ENCODE peak calls at places on chromosomes 12 and 14, in five cellular contexts. P is heart left ventricle; J is CD8-positive, alpha-beta T cell; G is IMR-90; V is uterus. F is an unnamed sample.

GRCh38 chr12:67876305-67876915 is 112.8 kb upstream of the IFNG-AS1 start:
- DNase-seq in P (no peak), J (no peak), G (no peak), V (no peak), F (no peak)

GRCh38 chr14:69056389-69056788 is 77.3 kb upstream of the ACTN1 start:
- DNase-seq in P (no peak), J (no peak), G (peak; percentile 54), V (no peak), F (no peak)

GRCh38 chr14:36238666-36239363 is 62.3 kb upstream of the PTCSC3 start:
- DNase-seq in P (no peak), J (no peak), G (peak; percentile 70), V (no peak), F (no peak)

GRCh38 chr14:95611293-95611880 is 74.8 kb upstream of the TCL1B start:
- DNase-seq in P (no peak), J (no peak), G (no peak), V (no peak), F (no peak)

GRCh38 chr12:132345555-132346200 is 16.3 kb upstream of the GALNT9 start:
- DNase-seq in P (no peak), J (no peak), G (no peak), V (no peak), F (no peak)

GRCh38 chr14:101588286-101588975 is 27.1 kb downstream of the DIO3 start:
- DNase-seq in P (no peak), J (no peak), G (no peak), V (no peak), F (no peak)

GRCh38 chr12:50961708-50962107 is 9.4 kb downstream of the HIGD1C start:
- DNase-seq in P (no peak), J (no peak), G (peak; percentile 87), V (no peak), F (no peak)

GRCh38 chr12:19783547-19784444 is 344.5 kb downstream of the AEBP2 start:
- DNase-seq in P (no peak), J (no peak), G (no peak), V (no peak), F (no peak)

GRCh38 chr14:98189521-98189920 is 1082.5 kb downstream of the BCL11B start:
- DNase-seq in P (no peak), J (peak; percentile 47), G (no peak), V (no peak), F (no peak)

GRCh38 chr12:15842106-15842505 is 40.1 kb upstream of the STRAP start:
- DNase-seq in P (no peak), J (no peak), G (peak; percentile 98), V (no peak), F (no peak)

GRCh38 chr12:54370218-54370730 is 6.0 kb upstream of the GPR84 start:
- DNase-seq in P (peak; percentile 83), J (no peak), G (peak; percentile 77), V (peak; percentile 86), F (peak; percentile 92)

GRCh38 chr12:108525681-108526080 is 10.6 kb downstream of the FICD start:
- DNase-seq in P (no peak), J (no peak), G (peak; percentile 86), V (no peak), F (no peak)

GRCh38 chr14:92040431-92041040 is 677 bp upstream of the TRIP11 start:
- DNase-seq in P (no peak), J (no peak), G (peak; percentile 61), V (no peak), F (no peak)

GRCh38 chr14:95858893-95859292 is 17.7 kb upstream of the TUNAR start:
- DNase-seq in P (no peak), J (no peak), G (no peak), V (no peak), F (no peak)

GRCh38 chr12:114882083-114882482 is 198.1 kb upstream of the TBX3 start:
- DNase-seq in P (no peak), J (no peak), G (no peak), V (no peak), F (no peak)

GRCh38 chr12:23221066-23221465 is 596.1 kb downstream of the ETNK1 start:
- DNase-seq in P (no peak), J (no peak), G (no peak), V (no peak), F (no peak)

GRCh38 chr12:3348055-3348454 is 142.9 kb upstream of the PRMT8 start:
- DNase-seq in P (no peak), J (no peak), G (no peak), V (no peak), F (no peak)

GRCh38 chr12:119804011-119804641 is 73.0 kb downstream of the CIT start:
- DNase-seq in P (peak; percentile 64), J (no peak), G (peak; percentile 78), V (no peak), F (peak; percentile 75)

GRCh38 chr12:102740157-102741032 is 176.6 kb downstream of the PAH start:
- DNase-seq in P (no peak), J (no peak), G (peak; percentile 36), V (no peak), F (no peak)

GRCh38 chr12:120614873-120615272 is 25.6 kb upstream of the CABP1 start:
- DNase-seq in P (no peak), J (no peak), G (no peak), V (no peak), F (no peak)

GRCh38 chr12:76519538-76519937 is 40.0 kb downstream of the OSBPL8 start:
- DNase-seq in P (no peak), J (no peak), G (no peak), V (no peak), F (no peak)

GRCh38 chr12:89278169-89278568 is 74.1 kb downstream of the DUSP6 start:
- DNase-seq in P (no peak), J (no peak), G (no peak), V (no peak), F (no peak)

GRCh38 chr14:63650336-63650952 is 8.8 kb upstream of the WDR89 start:
- DNase-seq in P (no peak), J (peak; percentile 44), G (peak; percentile 42), V (no peak), F (no peak)

GRCh38 chr12:56143870-56144269 is 8.5 kb upstream of the MYL6B start:
- DNase-seq in P (peak; percentile 71), J (no peak), G (no peak), V (no peak), F (no peak)

GRCh38 chr14:99176156-99176945 is 95.6 kb downstream of the BCL11B start:
- DNase-seq in P (no peak), J (no peak), G (no peak), V (no peak), F (no peak)

GRCh38 chr12:131028587-131029338 is 75.1 kb downstream of the ADGRD1 start:
- DNase-seq in P (no peak), J (no peak), G (no peak), V (no peak), F (no peak)

GRCh38 chr12:3604750-3605638 is 114.0 kb downstream of the PRMT8 start:
- DNase-seq in P (peak; percentile 81), J (no peak), G (no peak), V (no peak), F (peak; percentile 27)

GRCh38 chr12:116537149-116537904 is 21.9 kb upstream of the MAP1LC3B2 start:
- DNase-seq in P (no peak), J (no peak), G (no peak), V (no peak), F (no peak)

GRCh38 chr12:113329022-113329790 is 5.7 kb downstream of the SLC8B1 start:
- DNase-seq in P (no peak), J (no peak), G (no peak), V (no peak), F (no peak)

GRCh38 chr12:88390811-88391210 is 189.5 kb downstream of the KITLG start:
- DNase-seq in P (no peak), J (no peak), G (no peak), V (no peak), F (no peak)

GRCh38 chr14:32217301-32217700 is 14.2 kb upstream of the RNU6-8 start:
- DNase-seq in P (no peak), J (no peak), G (no peak), V (no peak), F (no peak)

DNA sequence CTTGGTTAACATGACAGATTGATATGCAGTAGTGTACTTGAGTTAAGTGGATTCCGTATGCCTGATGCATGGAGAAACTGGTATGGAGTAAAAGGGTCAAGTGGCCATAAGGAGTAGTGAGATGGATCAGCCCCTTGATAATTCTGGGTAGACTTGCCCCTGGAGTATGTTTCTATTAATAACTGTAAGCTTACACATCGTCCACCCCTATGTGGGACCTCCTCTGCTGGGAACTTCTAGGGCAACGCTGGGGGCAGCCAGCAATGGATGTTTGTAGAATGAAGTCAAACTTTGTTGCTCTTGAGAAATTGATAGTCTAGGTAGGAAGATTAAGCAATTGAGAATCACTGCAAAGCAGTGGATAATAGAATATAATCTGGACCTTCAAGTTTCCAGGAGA is 3.5 kb downstream of the C12orf75 start:
- DNase-seq in P (no peak), J (no peak), G (peak; percentile 88), V (no peak), F (no peak)
- H3K4me1 ChIP-seq in P (peaks cover 9% of the 10 kb centered on the region), J (peaks cover 32% of the 10 kb centered on the region), G (peaks cover 28% of the 10 kb centered on the region), V (no peaks in the 10 kb centered on the region), F (peaks cover 12% of the 10 kb centered on the region)

GRCh38 chr14:22819191-22819988 is 4.2 kb upstream of the SLC7A7 start:
- DNase-seq in P (peak; percentile 48), J (no peak), G (peak; percentile 85), V (no peak), F (no peak)
- H3K27ac ChIP-seq in P (peak overlapping the region; percentile 25), J (no peak overlapping the region), G (peak overlapping the region; percentile 93), V (peak overlapping the region; percentile 76), F (no peak overlapping the region)

GRCh38 chr12:57236224-57236924 is 6.9 kb downstream of the SHMT2 start:
- DNase-seq in P (no peak), J (no peak), G (no peak), V (no peak), F (peak; percentile 30)

GRCh38 chr12:57235012-57235727 is 5.7 kb downstream of the SHMT2 start:
- DNase-seq in P (peak; percentile 87), J (no peak), G (peak; percentile 60), V (peak; percentile 44), F (peak; percentile 72)

GRCh38 chr12:57236925-57237652 is 7.6 kb downstream of the SHMT2 start:
- DNase-seq in P (peak; percentile 78), J (no peak), G (no peak), V (no peak), F (peak; percentile 24)

GRCh38 chr12:57234571-57235011 is 5.1 kb downstream of the SHMT2 start:
- DNase-seq in P (no peak), J (no peak), G (no peak), V (no peak), F (no peak)

GRCh38 chr12:57235728-57236131 is 6.2 kb downstream of the SHMT2 start:
- DNase-seq in P (no peak), J (no peak), G (no peak), V (no peak), F (peak; percentile 42)
- H3K9me3 ChIP-seq in P (no peaks in the 10 kb centered on the region), J (no peaks in the 10 kb centered on the region), G (no peaks in the 10 kb centered on the region), V (no peaks in the 10 kb centered on the region), F (no peaks in the 10 kb centered on the region)

GRCh38 chr14:23185046-23185445 is 1.6 kb upstream of the SLC7A8 start:
- DNase-seq in P (no peak), J (no peak), G (peak; percentile 13), V (no peak), F (no peak)

GRCh38 chr14:23186913-23187654 is 3.6 kb upstream of the SLC7A8 start:
- DNase-seq in P (no peak), J (no peak), G (peak; percentile 76), V (peak; percentile 46), F (no peak)

GRCh38 chr14:23183076-23183475 is 384 bp downstream of the SLC7A8 start:
- DNase-seq in P (no peak), J (no peak), G (no peak), V (no peak), F (no peak)

GRCh38 chr14:23183479-23183878 is at the start of gene SLC7A8:
- DNase-seq in P (peak; percentile 54), J (peak; percentile 18), G (no peak), V (peak; percentile 89), F (peak; percentile 30)

GRCh38 chr14:23187925-23188324 is 4.5 kb upstream of the SLC7A8 start:
- DNase-seq in P (no peak), J (no peak), G (no peak), V (no peak), F (no peak)
- H3K4me1 ChIP-seq in P (no peaks in the 10 kb centered on the region), J (peaks cover 3% of the 10 kb centered on the region), G (no peaks in the 10 kb centered on the region), V (no peaks in the 10 kb centered on the region), F (peaks cover 4% of the 10 kb centered on the region)

F was measured in psoas muscle.